ENCODE peak calls at places on chromosomes 5 and 9, in five cellular contexts. R is ACHN, G is dorsolateral prefrontal cortex, J is fibroblast of pulmonary artery, D is colonic mucosa. O is an unnamed sample.

GRCh38 chr5:145983461-145983860 is 47.1 kb downstream of the SH3RF2 start:
- DNase-seq in D (no peak), J (no peak), G (no peak), R (no peak), O (no peak)

GRCh38 chr5:172007153-172007794 is 836 bp upstream of the FBXW11 start:
- DNase-seq in G (no peak), J (peak; percentile 31), R (peak; percentile 24), D (peak; percentile 32), O (no peak)

GRCh38 chr9:110446171-110446570 is 108.5 kb upstream of the TXNDC8 start:
- DNase-seq in D (no peak), J (no peak), G (no peak), R (no peak), O (no peak)

GRCh38 chr9:105241356-105242043 is 3.0 kb upstream of the SLC44A1 start:
- DNase-seq in G (no peak), R (no peak), D (no peak), J (peak; percentile 35), O (no peak)

GRCh38 chr9:130372057-130372456 is 72.7 kb upstream of the ASS1 start:
- DNase-seq in G (no peak), J (no peak), R (no peak), D (no peak), O (no peak)

GRCh38 chr9:135413461-135413860 is 66.1 kb upstream of the PPP1R26 start:
- DNase-seq in D (no peak), G (no peak), J (no peak), R (no peak), O (no peak)

GRCh38 chr9:129455151-129455995 is 165.5 kb downstream of the C9orf50 start:
- DNase-seq in D (no peak), G (no peak), R (no peak), J (no peak), O (no peak)

GRCh38 chr5:127988149-127988755 is 95.3 kb upstream of the SLC12A2 start:
- DNase-seq in G (no peak), D (no peak), J (peak; percentile 95), R (peak; percentile 54), O (no peak)

GRCh38 chr5:111486926-111487325 is 25.4 kb downstream of the STARD4 start:
- DNase-seq in J (no peak), D (no peak), G (no peak), R (no peak), O (no peak)

GRCh38 chr9:87434341-87434740 is 63.3 kb upstream of the DAPK1 start:
- DNase-seq in G (no peak), R (no peak), D (no peak), J (no peak), O (no peak)

GRCh38 chr5:1709186-1709803 is 90.3 kb downstream of the MRPL36 start:
- DNase-seq in D (no peak), G (no peak), J (no peak), R (no peak), O (no peak)

GRCh38 chr9:114289106-114289505 is 33.8 kb upstream of the ORM1 start:
- DNase-seq in R (no peak), G (peak; percentile 19), D (no peak), J (no peak), O (no peak)

GRCh38 chr9:125587819-125588460 is 119.1 kb downstream of the MAPKAP1 start:
- DNase-seq in G (no peak), J (no peak), R (no peak), D (no peak), O (no peak)

GRCh38 chr5:18553269-18553668 is 919.0 kb downstream of the TAF11L14 start:
- DNase-seq in J (peak; percentile 8), G (no peak), R (peak; percentile 78), D (no peak), O (no peak)

GRCh38 chr9:131605770-131606590 is 60.7 kb downstream of the PRRT1B start:
- DNase-seq in J (no peak), D (no peak), G (no peak), R (no peak), O (peak; percentile 70)

GRCh38 chr9:104386425-104387069 is 117.5 kb upstream of the OR13F1 start:
- DNase-seq in J (peak; percentile 65), R (peak; percentile 42), D (no peak), G (no peak), O (no peak)

GRCh38 chr9:93580654-93581380 is 4.4 kb downstream of the PHF2 start:
- DNase-seq in D (no peak), J (no peak), R (no peak), G (no peak), O (peak; percentile 30)

GRCh38 chr5:135367070-135367469 is 32.0 kb downstream of the MACROH2A1 start:
- DNase-seq in R (no peak), J (no peak), D (no peak), G (no peak), O (no peak)

GRCh38 chr9:124441291-124441690 is 9.0 kb upstream of the ADGRD2 start:
- DNase-seq in R (no peak), J (no peak), G (no peak), D (no peak), O (no peak)

GRCh38 chr5:147906326-147907095 is at the start of gene C5orf46:
- DNase-seq in G (no peak), D (no peak), R (no peak), J (peak; percentile 74), O (no peak)

GRCh38 chr9:116646661-116647514 is 40.2 kb upstream of the TRIM32 start:
- DNase-seq in G (no peak), D (no peak), J (peak; percentile 78), R (peak; percentile 39), O (no peak)

O was measured in stomach.